ENCODE peak calls at places on chromosomes 1 and 21, in four cellular contexts. One of them, this sample, is unnamed.

GRCh38 chr1:189212606-189213005 is 1265.1 kb downstream of the BRINP3 start:
- DNase-seq in GM23248: no peak
- DNase-seq in thyroid gland: no peak
- DNase-seq in breast epithelium: no peak
- DNase-seq in this sample: no peak

GRCh38 chr1:105608713-105609112 is 1447.8 kb upstream of the PRMT6 start:
- DNase-seq in GM23248: peak; percentile 53
- DNase-seq in thyroid gland: no peak
- DNase-seq in breast epithelium: no peak
- DNase-seq in this sample: no peak

GRCh38 chr1:231407537-231408396 is 14.3 kb downstream of the EGLN1 start:
- DNase-seq in GM23248: peak; percentile 70
- DNase-seq in thyroid gland: no peak
- DNase-seq in breast epithelium: no peak
- DNase-seq in this sample: no peak

GRCh38 chr1:87501738-87502137 is 173.1 kb downstream of the LMO4 start:
- DNase-seq in GM23248: no peak
- DNase-seq in thyroid gland: no peak
- DNase-seq in breast epithelium: no peak
- DNase-seq in this sample: no peak

GRCh38 chr1:210132582-210132981 is 100.0 kb upstream of the SERTAD4 start:
- DNase-seq in GM23248: peak; percentile 57
- DNase-seq in thyroid gland: no peak
- DNase-seq in breast epithelium: no peak
- DNase-seq in this sample: no peak

GRCh38 chr1:17016317-17016661 is 4.6 kb upstream of the ATP13A2 start:
- DNase-seq in GM23248: peak; percentile 74
- DNase-seq in thyroid gland: no peak
- DNase-seq in breast epithelium: no peak
- DNase-seq in this sample: no peak

GRCh38 chr1:223775054-223775453 is 62.7 kb downstream of the CAPN2 start:
- DNase-seq in GM23248: peak; percentile 71
- DNase-seq in thyroid gland: no peak
- DNase-seq in breast epithelium: no peak
- DNase-seq in this sample: peak; percentile 11

GRCh38 chr1:42747125-42747524 is 7.1 kb upstream of the CLDN19 start:
- DNase-seq in GM23248: peak; percentile 33
- DNase-seq in thyroid gland: peak; percentile 42
- DNase-seq in breast epithelium: no peak
- DNase-seq in this sample: no peak

GRCh38 chr1:31380181-31380580 is 7.3 kb upstream of the FABP3 start:
- DNase-seq in GM23248: no peak
- DNase-seq in thyroid gland: no peak
- DNase-seq in breast epithelium: peak; percentile 89
- DNase-seq in this sample: no peak

GRCh38 chr1:220817907-220818306 is 31.2 kb downstream of the MTARC1 start:
- DNase-seq in GM23248: peak; percentile 64
- DNase-seq in thyroid gland: no peak
- DNase-seq in breast epithelium: no peak
- DNase-seq in this sample: no peak

GRCh38 chr1:206814716-206815341 is 42.5 kb upstream of the IL10 start:
- DNase-seq in GM23248: peak; percentile 51
- DNase-seq in thyroid gland: peak; percentile 87
- DNase-seq in breast epithelium: no peak
- DNase-seq in this sample: no peak

GRCh38 chr1:235990376-235990795 is 74.5 kb downstream of the NID1 start:
- DNase-seq in GM23248: peak; percentile 77
- DNase-seq in thyroid gland: no peak
- DNase-seq in breast epithelium: no peak
- DNase-seq in this sample: no peak

GRCh38 chr1:5423109-5423508 is 569.1 kb downstream of the NPHP4 start:
- DNase-seq in GM23248: no peak
- DNase-seq in thyroid gland: no peak
- DNase-seq in breast epithelium: no peak
- DNase-seq in this sample: no peak

GRCh38 chr1:19448491-19449439 is 36.6 kb downstream of the CAPZB start:
- DNase-seq in GM23248: peak; percentile 94
- DNase-seq in thyroid gland: peak; percentile 38
- DNase-seq in breast epithelium: no peak
- DNase-seq in this sample: no peak

GRCh38 chr1:6646499-6647148 is 22.0 kb downstream of the THAP3 start:
- DNase-seq in GM23248: peak; percentile 74
- DNase-seq in thyroid gland: peak; percentile 51
- DNase-seq in breast epithelium: no peak
- DNase-seq in this sample: no peak

GRCh38 chr21:35252831-35253230 is 203.7 kb upstream of the RUNX1 start:
- DNase-seq in GM23248: peak; percentile 89
- DNase-seq in thyroid gland: no peak
- DNase-seq in breast epithelium: no peak
- DNase-seq in this sample: no peak

GRCh38 chr21:41411449-41412089 is 14.5 kb upstream of the MX1 start:
- DNase-seq in GM23248: no peak
- DNase-seq in thyroid gland: peak; percentile 87
- DNase-seq in breast epithelium: no peak
- DNase-seq in this sample: peak; percentile 67

GRCh38 chr1:9086796-9087195 is 17.4 kb upstream of the SLC2A5 start:
- DNase-seq in GM23248: peak; percentile 41
- DNase-seq in thyroid gland: no peak
- DNase-seq in breast epithelium: no peak
- DNase-seq in this sample: no peak

GRCh38 chr1:59556802-59557548 is 257.8 kb upstream of the HOOK1 start:
- DNase-seq in GM23248: no peak
- DNase-seq in thyroid gland: no peak
- DNase-seq in breast epithelium: peak; percentile 68
- DNase-seq in this sample: no peak

GRCh38 chr1:232260045-232260444 is 369.9 kb downstream of the SIPA1L2 start:
- DNase-seq in GM23248: no peak
- DNase-seq in thyroid gland: no peak
- DNase-seq in breast epithelium: no peak
- DNase-seq in this sample: no peak

GRCh38 chr1:154514066-154514553 is 11.9 kb upstream of the SHE start:
- DNase-seq in GM23248: no peak
- DNase-seq in thyroid gland: no peak
- DNase-seq in breast epithelium: no peak
- DNase-seq in this sample: no peak

GRCh38 chr1:1760345-1760650 is 18.0 kb downstream of the NADK start:
- DNase-seq in GM23248: no peak
- DNase-seq in thyroid gland: no peak
- DNase-seq in breast epithelium: no peak
- DNase-seq in this sample: no peak

GRCh38 chr1:98763488-98764141 is 102.1 kb downstream of the SNX7 start:
- DNase-seq in GM23248: no peak
- DNase-seq in thyroid gland: no peak
- DNase-seq in breast epithelium: no peak
- DNase-seq in this sample: no peak

GRCh38 chr1:216750031-216750627 is 26.9 kb upstream of the ESRRG start:
- DNase-seq in GM23248: peak; percentile 67
- DNase-seq in thyroid gland: peak; percentile 46
- DNase-seq in breast epithelium: peak; percentile 44
- DNase-seq in this sample: no peak

GRCh38 chr1:192435704-192436103 is 118.9 kb downstream of the RGS21 start:
- DNase-seq in GM23248: no peak
- DNase-seq in thyroid gland: no peak
- DNase-seq in breast epithelium: no peak
- DNase-seq in this sample: no peak

GRCh38 chr1:199089393-199090122 is 450.7 kb downstream of the PTPRC start:
- DNase-seq in GM23248: no peak
- DNase-seq in thyroid gland: no peak
- DNase-seq in breast epithelium: no peak
- DNase-seq in this sample: no peak

GRCh38 chr1:200392625-200393185 is 17.1 kb downstream of the ZNF281 start:
- DNase-seq in GM23248: no peak
- DNase-seq in thyroid gland: no peak
- DNase-seq in breast epithelium: no peak
- DNase-seq in this sample: no peak

GRCh38 chr1:77832889-77833288 is 53.4 kb downstream of the MIGA1 start:
- DNase-seq in GM23248: peak; percentile 91
- DNase-seq in thyroid gland: no peak
- DNase-seq in breast epithelium: no peak
- DNase-seq in this sample: no peak

GRCh38 chr1:113891631-113892220 is 4.3 kb upstream of the BCL2L15 start:
- DNase-seq in GM23248: no peak
- DNase-seq in thyroid gland: no peak
- DNase-seq in breast epithelium: no peak
- DNase-seq in this sample: no peak

GRCh38 chr1:204600968-204601367 is 84.6 kb downstream of the LRRN2 start:
- DNase-seq in GM23248: no peak
- DNase-seq in thyroid gland: no peak
- DNase-seq in breast epithelium: no peak
- DNase-seq in this sample: no peak

GRCh38 chr1:13828454-13829151 is 128.6 kb downstream of the PRDM2 start:
- DNase-seq in GM23248: peak; percentile 24
- DNase-seq in thyroid gland: peak; percentile 66
- DNase-seq in breast epithelium: peak; percentile 12
- DNase-seq in this sample: peak; percentile 85

GRCh38 chr1:28329395-28330153 is 734 bp downstream of the MED18 start:
- DNase-seq in GM23248: peak; percentile 67
- DNase-seq in thyroid gland: peak; percentile 3
- DNase-seq in breast epithelium: no peak
- DNase-seq in this sample: no peak

GRCh38 chr1:179314928-179315327 is 21.3 kb downstream of the SOAT1 start:
- DNase-seq in GM23248: no peak
- DNase-seq in thyroid gland: no peak
- DNase-seq in breast epithelium: no peak
- DNase-seq in this sample: no peak

GRCh38 chr1:91569411-91570104 is 68.9 kb downstream of the CDC7 start:
- DNase-seq in GM23248: peak; percentile 99
- DNase-seq in thyroid gland: peak; percentile 75
- DNase-seq in breast epithelium: no peak
- DNase-seq in this sample: no peak

GRCh38 chr1:183306317-183307042 is 111.7 kb downstream of the NMNAT2 start:
- DNase-seq in GM23248: peak; percentile 23
- DNase-seq in thyroid gland: peak; percentile 72
- DNase-seq in breast epithelium: no peak
- DNase-seq in this sample: no peak

DNA sequence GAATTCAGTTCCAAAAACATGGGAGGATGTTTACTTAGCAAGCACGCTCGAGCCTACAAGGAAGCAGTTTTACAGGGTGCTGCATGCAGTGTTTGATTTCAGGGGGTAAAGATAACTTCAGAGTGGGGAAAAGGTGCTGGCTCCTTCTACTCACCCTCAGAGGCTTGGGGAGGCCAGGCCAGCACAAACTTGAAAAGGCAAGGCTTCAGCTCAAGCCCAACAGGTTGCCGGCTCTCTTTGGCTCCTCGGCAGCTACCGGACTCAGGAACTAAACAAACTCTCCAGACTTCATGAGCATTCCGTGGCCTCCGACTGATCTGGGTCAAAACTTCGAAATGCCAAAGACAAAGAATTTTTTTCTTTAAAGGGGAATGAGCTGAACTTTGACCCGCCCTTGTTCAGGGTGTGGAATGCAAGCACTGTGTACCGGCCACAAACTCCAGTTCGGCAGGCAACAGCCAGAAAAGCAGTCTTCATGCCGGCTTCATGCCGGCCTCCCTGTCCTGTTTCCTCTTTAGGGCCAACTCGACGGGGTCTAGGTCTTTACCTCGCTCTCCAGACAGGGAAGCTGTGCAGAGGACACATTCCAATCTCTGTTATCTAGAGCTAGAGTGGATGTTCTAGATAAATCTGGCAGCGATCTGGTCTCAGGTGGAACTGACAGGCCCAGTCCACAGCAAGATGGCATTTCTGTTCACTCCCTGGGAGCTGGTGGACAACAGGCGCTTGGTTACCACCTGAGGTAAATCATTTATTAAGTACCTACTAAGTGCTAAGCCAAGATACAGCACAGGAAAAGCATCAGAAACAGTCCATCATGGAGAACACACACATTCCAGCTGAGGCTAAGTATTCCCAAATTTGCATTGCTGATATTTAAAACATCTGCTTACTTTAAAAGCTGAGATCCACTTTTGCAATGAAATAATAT is 75.0 kb downstream of the CD46 start:
- DNase-seq in GM23248: no peak
- DNase-seq in thyroid gland: peak; percentile 76
- DNase-seq in breast epithelium: no peak
- DNase-seq in this sample: no peak
- H3K4me1 ChIP-seq in GM23248: peaks cover 9% of the 10 kb centered on the region
- H3K4me1 ChIP-seq in thyroid gland: peaks cover 68% of the 10 kb centered on the region
- H3K4me1 ChIP-seq in breast epithelium: peaks cover 31% of the 10 kb centered on the region
- H3K4me1 ChIP-seq in this sample: peaks cover 79% of the 10 kb centered on the region

GRCh38 chr1:74480068-74480467 is 32.3 kb downstream of the LRRC53 start:
- DNase-seq in GM23248: no peak
- DNase-seq in thyroid gland: no peak
- DNase-seq in breast epithelium: no peak
- DNase-seq in this sample: no peak
- H3K9me3 ChIP-seq in GM23248: no peaks in the 10 kb centered on the region
- H3K9me3 ChIP-seq in thyroid gland: no peaks in the 10 kb centered on the region
- H3K9me3 ChIP-seq in breast epithelium: no peaks in the 10 kb centered on the region
- H3K9me3 ChIP-seq in this sample: no peaks in the 10 kb centered on the region

DNA sequence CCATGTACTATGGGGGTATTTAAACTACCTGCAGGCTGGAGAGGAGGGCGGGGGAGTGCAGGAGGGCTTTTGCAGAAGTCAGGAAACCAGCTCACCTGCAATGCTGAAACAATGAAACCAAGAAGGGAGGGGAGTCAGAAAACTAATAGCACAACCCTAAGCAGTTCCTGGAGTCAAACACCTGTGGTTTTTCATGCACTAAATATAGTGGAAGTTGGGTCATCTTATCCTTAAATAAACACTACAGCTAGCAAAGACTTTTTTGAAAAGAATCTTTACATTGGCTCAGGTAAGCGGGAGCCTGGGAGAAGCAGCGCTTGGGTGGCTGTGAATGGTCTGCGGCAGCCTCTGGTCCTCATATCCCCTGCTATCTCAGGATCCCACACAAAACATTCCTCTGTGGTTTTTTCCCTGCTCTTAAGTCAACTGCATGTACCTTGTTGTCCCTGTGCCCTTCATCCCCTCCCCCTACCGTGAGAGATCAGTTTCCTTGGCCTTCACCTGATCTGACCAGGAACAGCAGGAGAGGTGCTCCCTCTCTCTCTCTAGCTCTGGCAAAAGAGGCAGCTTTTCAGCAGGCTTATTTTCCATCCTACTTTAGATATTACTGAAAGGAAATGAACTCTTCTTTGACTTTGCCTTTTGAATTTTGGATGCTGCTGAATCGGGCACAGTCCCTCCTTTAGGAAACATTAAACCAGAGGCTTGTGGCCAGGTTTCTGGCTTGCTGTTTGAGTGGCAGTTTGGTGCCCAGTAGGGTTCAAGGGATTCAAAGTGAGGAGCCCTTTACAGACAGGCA is 26.6 kb downstream of the TENT5C start:
- DNase-seq in GM23248: no peak
- DNase-seq in thyroid gland: peak; percentile 48
- DNase-seq in breast epithelium: no peak
- DNase-seq in this sample: no peak
- H3K4me1 ChIP-seq in GM23248: no peaks in the 10 kb centered on the region
- H3K4me1 ChIP-seq in thyroid gland: peaks cover 46% of the 10 kb centered on the region
- H3K4me1 ChIP-seq in breast epithelium: no peaks in the 10 kb centered on the region
- H3K4me1 ChIP-seq in this sample: no peaks in the 10 kb centered on the region

GRCh38 chr1:248372394-248372793 is 3.2 kb upstream of the OR2T6 start:
- DNase-seq in GM23248: no peak
- DNase-seq in thyroid gland: no peak
- DNase-seq in breast epithelium: no peak
- DNase-seq in this sample: no peak

GRCh38 chr1:248373761-248374160 is 1.8 kb upstream of the OR2T6 start:
- DNase-seq in GM23248: no peak
- DNase-seq in thyroid gland: no peak
- DNase-seq in breast epithelium: no peak
- DNase-seq in this sample: no peak

GRCh38 chr1:248380854-248381253 is 5.3 kb downstream of the OR2T6 start:
- DNase-seq in GM23248: no peak
- DNase-seq in thyroid gland: no peak
- DNase-seq in breast epithelium: no peak
- DNase-seq in this sample: no peak

GRCh38 chr1:248375446-248375845 is at the start of gene OR2T6:
- DNase-seq in GM23248: no peak
- DNase-seq in thyroid gland: no peak
- DNase-seq in breast epithelium: no peak
- DNase-seq in this sample: no peak
- H3K9me3 ChIP-seq in GM23248: no peaks in the 10 kb centered on the region
- H3K9me3 ChIP-seq in thyroid gland: no peaks in the 10 kb centered on the region
- H3K9me3 ChIP-seq in breast epithelium: peaks cover 8% of the 10 kb centered on the region
- H3K9me3 ChIP-seq in this sample: no peaks in the 10 kb centered on the region